ENCODE peak calls at places on chromosome 22, in four cellular contexts. One of them, this sample, is unnamed.

GRCh38 chr22:31082606-31083376 is 1.7 kb downstream of the SMTN start:
- DNase-seq in AG04449: no peak
- DNase-seq in IMR-90: peak; percentile 64
- DNase-seq in cardiac muscle cell: peak; percentile 61
- DNase-seq in this sample: no peak

GRCh38 chr22:31846161-31847115 is 92.6 kb downstream of the DEPDC5 start:
- DNase-seq in AG04449: peak; percentile 4
- DNase-seq in IMR-90: peak; percentile 96
- DNase-seq in cardiac muscle cell: no peak
- DNase-seq in this sample: peak; percentile 68

GRCh38 chr22:22168190-22168940 is 76.2 kb upstream of the VPREB1 start:
- DNase-seq in AG04449: no peak
- DNase-seq in IMR-90: peak; percentile 61
- DNase-seq in cardiac muscle cell: no peak
- DNase-seq in this sample: peak; percentile 50

GRCh38 chr22:23063539-23064380 is 6.6 kb upstream of the GNAZ start:
- DNase-seq in AG04449: no peak
- DNase-seq in IMR-90: no peak
- DNase-seq in cardiac muscle cell: no peak
- DNase-seq in this sample: no peak

GRCh38 chr22:23533328-23533762 is 46.7 kb downstream of the IGLL1 start:
- DNase-seq in AG04449: no peak
- DNase-seq in IMR-90: peak; percentile 10
- DNase-seq in cardiac muscle cell: peak; percentile 84
- DNase-seq in this sample: no peak

GRCh38 chr22:41876275-41876674 is 38.6 kb downstream of the SHISA8 start:
- DNase-seq in AG04449: no peak
- DNase-seq in IMR-90: peak; percentile 32
- DNase-seq in cardiac muscle cell: no peak
- DNase-seq in this sample: no peak

GRCh38 chr22:35231585-35232084 is 25.7 kb upstream of the HMGXB4 start:
- DNase-seq in AG04449: no peak
- DNase-seq in IMR-90: peak; percentile 55
- DNase-seq in cardiac muscle cell: peak; percentile 82
- DNase-seq in this sample: peak; percentile 11

GRCh38 chr22:24104307-24105017 is 76.8 kb upstream of the SUSD2 start:
- DNase-seq in AG04449: no peak
- DNase-seq in IMR-90: no peak
- DNase-seq in cardiac muscle cell: no peak
- DNase-seq in this sample: no peak

GRCh38 chr22:24420072-24420976 is 7.1 kb upstream of the ADORA2A start:
- DNase-seq in AG04449: no peak
- DNase-seq in IMR-90: no peak
- DNase-seq in cardiac muscle cell: no peak
- DNase-seq in this sample: no peak

GRCh38 chr22:29520851-29521250 is 32.7 kb downstream of the THOC5 start:
- DNase-seq in AG04449: peak; percentile 55
- DNase-seq in IMR-90: peak; percentile 91
- DNase-seq in cardiac muscle cell: no peak
- DNase-seq in this sample: peak; percentile 56

GRCh38 chr22:26671317-26672059 is 14.1 kb downstream of the MIAT start:
- DNase-seq in AG04449: no peak
- DNase-seq in IMR-90: no peak
- DNase-seq in cardiac muscle cell: no peak
- DNase-seq in this sample: no peak

GRCh38 chr22:24128631-24129601 is 52.4 kb upstream of the SUSD2 start:
- DNase-seq in AG04449: no peak
- DNase-seq in IMR-90: no peak
- DNase-seq in cardiac muscle cell: no peak
- DNase-seq in this sample: no peak

GRCh38 chr22:38751422-38752346 is 4.1 kb downstream of the SUN2 start:
- DNase-seq in AG04449: no peak
- DNase-seq in IMR-90: no peak
- DNase-seq in cardiac muscle cell: no peak
- DNase-seq in this sample: no peak

GRCh38 chr22:27754247-27754887 is 47.2 kb downstream of the MN1 start:
- DNase-seq in AG04449: no peak
- DNase-seq in IMR-90: no peak
- DNase-seq in cardiac muscle cell: no peak
- DNase-seq in this sample: no peak

GRCh38 chr22:23847310-23847920 is 8.6 kb upstream of the DERL3 start:
- DNase-seq in AG04449: no peak
- DNase-seq in IMR-90: no peak
- DNase-seq in cardiac muscle cell: no peak
- DNase-seq in this sample: no peak

GRCh38 chr22:41638748-41639147 is 17.7 kb downstream of the XRCC6 start:
- DNase-seq in AG04449: no peak
- DNase-seq in IMR-90: no peak
- DNase-seq in cardiac muscle cell: no peak
- DNase-seq in this sample: no peak

GRCh38 chr22:20428496-20429253 is 8.9 kb downstream of the SCARF2 start:
- DNase-seq in AG04449: no peak
- DNase-seq in IMR-90: no peak
- DNase-seq in cardiac muscle cell: no peak
- DNase-seq in this sample: no peak

GRCh38 chr22:47736166-47737034 is 974.0 kb downstream of the TBC1D22A start:
- DNase-seq in AG04449: no peak
- DNase-seq in IMR-90: no peak
- DNase-seq in cardiac muscle cell: no peak
- DNase-seq in this sample: no peak

GRCh38 chr22:29080061-29080975 is 7.5 kb downstream of the KREMEN1 start:
- DNase-seq in AG04449: no peak
- DNase-seq in IMR-90: no peak
- DNase-seq in cardiac muscle cell: no peak
- DNase-seq in this sample: no peak

GRCh38 chr22:32411388-32411787 is 659 bp downstream of the RTCB start:
- DNase-seq in AG04449: no peak
- DNase-seq in IMR-90: peak; percentile 40
- DNase-seq in cardiac muscle cell: no peak
- DNase-seq in this sample: no peak

GRCh38 chr22:30636226-30637077 is 871 bp downstream of the SLC35E4 start:
- DNase-seq in AG04449: no peak
- DNase-seq in IMR-90: no peak
- DNase-seq in cardiac muscle cell: no peak
- DNase-seq in this sample: no peak

GRCh38 chr22:37634505-37635002 is 4.9 kb upstream of the SH3BP1 start:
- DNase-seq in AG04449: no peak
- DNase-seq in IMR-90: no peak
- DNase-seq in cardiac muscle cell: no peak
- DNase-seq in this sample: no peak
- H3K4me3 ChIP-seq in AG04449: no peak overlapping the region
- H3K4me3 ChIP-seq in IMR-90: no peak overlapping the region
- H3K4me3 ChIP-seq in cardiac muscle cell: no peak overlapping the region
- H3K4me3 ChIP-seq in this sample: peak overlapping the region; percentile 29

DNA sequence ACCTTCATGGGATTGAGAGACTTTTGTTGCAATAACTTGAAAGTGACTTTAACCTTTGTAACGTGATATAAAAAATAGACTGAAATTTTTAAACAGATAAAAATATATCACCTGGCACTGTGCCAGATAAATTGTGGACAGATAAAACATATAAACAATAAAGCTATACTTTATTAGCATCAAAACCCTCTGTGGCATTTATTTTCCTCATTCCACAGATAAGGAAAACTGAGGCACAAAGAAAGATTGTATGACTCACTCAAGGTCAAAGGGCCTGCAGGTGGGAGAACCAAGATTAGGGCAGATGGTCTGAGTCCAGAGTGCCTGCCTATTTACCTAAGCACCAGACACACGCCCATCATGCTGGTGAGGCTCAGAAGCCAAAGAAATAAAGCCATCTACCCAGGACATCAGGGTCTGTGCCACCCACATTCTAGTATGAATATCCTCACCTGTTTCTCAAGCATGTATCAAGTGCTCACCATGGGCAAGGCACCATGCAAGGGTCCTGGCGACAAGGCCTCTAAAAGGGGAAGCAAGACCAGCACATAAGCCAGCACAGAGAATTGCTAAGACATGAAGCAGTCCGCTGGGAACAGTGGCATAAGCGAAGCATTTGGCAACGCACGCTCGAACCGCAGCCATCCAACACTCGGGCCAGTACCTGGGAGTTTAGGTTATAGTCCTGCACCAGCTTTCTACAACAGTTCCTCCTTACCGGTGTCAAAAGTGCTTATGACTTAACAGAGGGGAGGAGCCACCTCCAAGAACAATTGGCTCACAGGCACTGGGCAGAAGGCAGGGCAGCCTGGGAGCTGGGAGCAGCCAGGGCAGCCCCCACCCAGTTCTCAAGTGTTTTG is 17.6 kb downstream of the MYH9 start:
- DNase-seq in AG04449: no peak
- DNase-seq in IMR-90: peak; percentile 41
- DNase-seq in cardiac muscle cell: peak; percentile 77
- DNase-seq in this sample: no peak
- H3K4me3 ChIP-seq in AG04449: peak overlapping the region; percentile 12
- H3K4me3 ChIP-seq in IMR-90: no peak overlapping the region
- H3K4me3 ChIP-seq in cardiac muscle cell: no peak overlapping the region
- H3K4me3 ChIP-seq in this sample: peak overlapping the region; percentile 35

GRCh38 chr22:17990167-17990566 is 34.2 kb downstream of the MICAL3 start:
- DNase-seq in AG04449: no peak
- DNase-seq in IMR-90: no peak
- DNase-seq in cardiac muscle cell: no peak
- DNase-seq in this sample: no peak

GRCh38 chr22:17984114-17984513 is 40.2 kb downstream of the MICAL3 start:
- DNase-seq in AG04449: no peak
- DNase-seq in IMR-90: no peak
- DNase-seq in cardiac muscle cell: no peak
- DNase-seq in this sample: no peak

GRCh38 chr22:17990942-17991341 is 33.4 kb downstream of the MICAL3 start:
- DNase-seq in AG04449: no peak
- DNase-seq in IMR-90: no peak
- DNase-seq in cardiac muscle cell: no peak
- DNase-seq in this sample: no peak

GRCh38 chr22:17985606-17986005 is 38.8 kb downstream of the MICAL3 start:
- DNase-seq in AG04449: no peak
- DNase-seq in IMR-90: no peak
- DNase-seq in cardiac muscle cell: no peak
- DNase-seq in this sample: no peak

GRCh38 chr22:17988800-17989513 is 35.4 kb downstream of the MICAL3 start:
- DNase-seq in AG04449: no peak
- DNase-seq in IMR-90: no peak
- DNase-seq in cardiac muscle cell: no peak
- DNase-seq in this sample: no peak
- H3K4me3 ChIP-seq in AG04449: no peak overlapping the region
- H3K4me3 ChIP-seq in IMR-90: no peak overlapping the region
- H3K4me3 ChIP-seq in cardiac muscle cell: no peak overlapping the region
- H3K4me3 ChIP-seq in this sample: no peak overlapping the region

DNA sequence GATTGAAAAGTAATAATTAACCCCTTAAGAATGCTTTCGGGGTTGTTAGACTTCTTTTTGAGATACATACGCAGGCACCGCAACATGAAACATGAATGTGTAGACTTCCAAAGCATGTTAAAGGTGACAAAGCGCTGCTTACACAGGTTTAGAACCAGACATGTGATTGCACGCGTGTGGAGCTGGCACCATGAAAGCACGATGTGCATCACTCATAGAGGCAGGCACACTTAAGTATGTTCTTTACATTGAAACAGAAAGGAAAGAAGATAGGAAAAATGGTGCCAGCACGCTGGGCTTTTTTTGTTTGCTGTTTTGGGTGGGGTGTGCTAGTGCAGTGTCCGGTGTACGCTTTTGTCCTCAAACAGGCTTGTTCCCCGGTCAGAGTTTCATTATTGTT is 83.6 kb upstream of the PPARA start:
- DNase-seq in AG04449: no peak
- DNase-seq in IMR-90: no peak
- DNase-seq in cardiac muscle cell: no peak
- DNase-seq in this sample: no peak
- H3K4me3 ChIP-seq in AG04449: no peak overlapping the region
- H3K4me3 ChIP-seq in IMR-90: no peak overlapping the region
- H3K4me3 ChIP-seq in cardiac muscle cell: no peak overlapping the region
- H3K4me3 ChIP-seq in this sample: no peak overlapping the region

DNA sequence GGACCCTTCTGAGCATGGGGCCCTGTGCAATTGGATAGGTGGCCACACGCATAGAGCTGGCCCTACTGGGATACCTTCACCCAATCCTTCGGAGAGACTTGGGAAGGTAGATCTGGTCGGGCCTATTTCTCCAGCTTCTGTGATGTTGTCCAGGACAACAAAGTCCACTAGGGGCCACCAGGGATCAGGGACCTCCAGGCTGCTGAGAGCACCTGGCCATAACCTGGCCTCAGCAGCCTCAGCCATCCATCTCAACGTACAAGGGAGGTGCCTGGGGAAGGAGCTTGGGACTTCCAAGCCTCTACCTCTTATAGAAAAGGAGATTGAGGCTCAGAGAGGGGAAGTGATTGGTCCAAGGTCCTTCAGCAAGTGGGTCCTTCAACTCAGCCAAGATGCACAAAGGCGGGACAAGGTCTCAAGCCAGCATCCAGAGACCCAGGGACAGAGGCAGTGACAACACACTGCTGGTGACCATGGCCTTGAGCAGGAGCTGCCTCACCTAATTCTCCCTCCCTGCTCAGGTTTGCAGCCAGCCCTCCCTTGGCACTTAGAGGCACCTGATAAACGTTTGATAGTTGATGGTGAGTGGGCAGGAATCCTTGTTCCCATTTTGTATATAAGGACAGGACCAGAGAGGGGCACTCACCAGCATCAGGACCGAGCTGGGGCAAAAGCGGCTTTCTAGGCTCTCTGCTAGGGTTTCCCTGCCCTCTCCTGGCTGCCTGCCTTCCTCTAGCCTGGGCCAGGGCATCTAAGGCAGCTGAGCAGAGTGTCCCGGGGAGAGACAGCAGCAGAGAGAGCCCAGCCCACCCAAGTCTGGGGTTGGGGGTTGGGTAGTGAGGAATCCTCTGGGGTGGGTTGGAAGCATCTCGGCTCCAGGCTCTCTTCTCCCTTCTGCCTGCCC is 4.5 kb downstream of the RAC2 start:
- DNase-seq in AG04449: no peak
- DNase-seq in IMR-90: no peak
- DNase-seq in cardiac muscle cell: no peak
- DNase-seq in this sample: no peak
- H3K4me3 ChIP-seq in AG04449: no peak overlapping the region
- H3K4me3 ChIP-seq in IMR-90: no peak overlapping the region
- H3K4me3 ChIP-seq in cardiac muscle cell: no peak overlapping the region
- H3K4me3 ChIP-seq in this sample: no peak overlapping the region

GRCh38 chr22:37638351-37639069 is 959 bp upstream of the SH3BP1 start:
- DNase-seq in AG04449: no peak
- DNase-seq in IMR-90: no peak
- DNase-seq in cardiac muscle cell: no peak
- DNase-seq in this sample: no peak

GRCh38 chr22:37641251-37641949 is 1.9 kb downstream of the SH3BP1 start:
- DNase-seq in AG04449: no peak
- DNase-seq in IMR-90: no peak
- DNase-seq in cardiac muscle cell: no peak
- DNase-seq in this sample: no peak

GRCh38 chr22:37639070-37639760 is at the start of gene SH3BP1:
- DNase-seq in AG04449: no peak
- DNase-seq in IMR-90: no peak
- DNase-seq in cardiac muscle cell: peak; percentile 78
- DNase-seq in this sample: no peak

GRCh38 chr22:37639771-37640590 is 512 bp downstream of the SH3BP1 start:
- DNase-seq in AG04449: no peak
- DNase-seq in IMR-90: no peak
- DNase-seq in cardiac muscle cell: no peak
- DNase-seq in this sample: no peak

GRCh38 chr22:37640591-37641250 is 1.3 kb downstream of the SH3BP1 start:
- DNase-seq in AG04449: no peak
- DNase-seq in IMR-90: no peak
- DNase-seq in cardiac muscle cell: no peak
- DNase-seq in this sample: no peak
- H3K4me3 ChIP-seq in AG04449: peak overlapping the region; percentile 78
- H3K4me3 ChIP-seq in IMR-90: peak overlapping the region; percentile 95
- H3K4me3 ChIP-seq in cardiac muscle cell: peak overlapping the region; percentile 86
- H3K4me3 ChIP-seq in this sample: peak overlapping the region; percentile 88

This sample was measured in AG04450.